ENCODE peak calls at places on chromosomes 13 and 19, in six cellular contexts. W is CD8-positive, alpha-beta memory T cell; G is kidney epithelial cell; I is mesendoderm; D is lower leg skin; F is colonic mucosa. M is an unnamed sample.

GRCh38 chr13:36718146-36718545 is 44.3 kb downstream of the SERTM1 start:
- DNase-seq in W (no peak), G (no peak), I (no peak), D (no peak), F (no peak), M (no peak)

GRCh38 chr13:59391696-59392095 is 772.0 kb downstream of the DIAPH3 start:
- DNase-seq in W (peak; percentile 68), G (no peak), I (peak; percentile 83), D (peak; percentile 42), F (peak; percentile 67), M (no peak)

GRCh38 chr19:9885077-9885552 is 50.0 kb downstream of the PIN1 start:
- DNase-seq in W (no peak), G (no peak), I (peak; percentile 40), D (peak; percentile 26), F (no peak), M (no peak)

GRCh38 chr19:7947939-7948338 is 4.5 kb upstream of the TIMM44 start:
- DNase-seq in W (no peak), G (no peak), I (no peak), D (no peak), F (no peak), M (no peak)

GRCh38 chr19:45306522-45307027 is 16.1 kb downstream of the CKM start:
- DNase-seq in W (no peak), G (no peak), I (peak; percentile 44), D (no peak), F (no peak), M (no peak)

GRCh38 chr19:29393915-29394460 is 131.8 kb upstream of the VSTM2B start:
- DNase-seq in W (no peak), G (no peak), I (peak; percentile 59), D (no peak), F (no peak), M (no peak)

GRCh38 chr19:28466107-28467045 is 746.6 kb downstream of the UQCRFS1 start:
- DNase-seq in W (peak; percentile 46), G (no peak), I (peak; percentile 61), D (no peak), F (peak; percentile 81), M (no peak)

GRCh38 chr19:10114651-10115391 is 3.3 kb downstream of the P2RY11 start:
- DNase-seq in W (no peak), G (no peak), I (peak; percentile 39), D (no peak), F (no peak), M (no peak)

GRCh38 chr19:32824136-32824835 is 45.3 kb downstream of the SLC7A9 start:
- DNase-seq in W (no peak), G (no peak), I (peak; percentile 30), D (no peak), F (no peak), M (no peak)

GRCh38 chr13:112442483-112443090 is 66.4 kb downstream of the SPACA7 start:
- DNase-seq in W (no peak), G (no peak), I (peak; percentile 16), D (no peak), F (peak; percentile 7), M (no peak)

GRCh38 chr13:39913928-39914327 is 258.5 kb downstream of the COG6 start:
- DNase-seq in W (no peak), G (no peak), I (no peak), D (peak; percentile 73), F (no peak), M (no peak)

GRCh38 chr13:74132768-74133656 is 1.2 kb downstream of the KLF12 start:
- DNase-seq in W (peak; percentile 65), G (no peak), I (peak; percentile 75), D (no peak), F (peak; percentile 44), M (no peak)

GRCh38 chr13:88932950-88933349 is 1261.8 kb downstream of the SLITRK5 start:
- DNase-seq in W (no peak), G (no peak), I (no peak), D (no peak), F (no peak), M (no peak)

GRCh38 chr13:99647593-99647980 is 146.3 kb downstream of the TM9SF2 start:
- DNase-seq in W (no peak), G (no peak), I (no peak), D (no peak), F (peak; percentile 1), M (no peak)

GRCh38 chr13:112983428-112984196 is 14.6 kb downstream of the MCF2L start:
- DNase-seq in W (no peak), G (no peak), I (no peak), D (no peak), F (peak; percentile 68), M (no peak)

GRCh38 chr13:44172411-44172810 is 201.2 kb upstream of the SERP2 start:
- DNase-seq in W (no peak), G (no peak), I (peak; percentile 31), D (no peak), F (no peak), M (no peak)

GRCh38 chr13:100176781-100177389 is 88.0 kb downstream of the PCCA start:
- DNase-seq in W (no peak), G (no peak), I (no peak), D (no peak), F (no peak), M (peak; percentile 56)

GRCh38 chr13:33205224-33205623 is 80.3 kb downstream of the STARD13 start:
- DNase-seq in W (no peak), G (no peak), I (no peak), D (no peak), F (no peak), M (no peak)

GRCh38 chr13:33206425-33206824 is 79.1 kb downstream of the STARD13 start:
- DNase-seq in W (no peak), G (no peak), I (no peak), D (no peak), F (no peak), M (no peak)

GRCh38 chr13:33206945-33207615 is 78.5 kb downstream of the STARD13 start:
- DNase-seq in W (no peak), G (no peak), I (no peak), D (no peak), F (no peak), M (no peak)

GRCh38 chr13:33204130-33204927 is 81.2 kb downstream of the STARD13 start:
- DNase-seq in W (no peak), G (no peak), I (no peak), D (peak; percentile 74), F (no peak), M (no peak)

DNA sequence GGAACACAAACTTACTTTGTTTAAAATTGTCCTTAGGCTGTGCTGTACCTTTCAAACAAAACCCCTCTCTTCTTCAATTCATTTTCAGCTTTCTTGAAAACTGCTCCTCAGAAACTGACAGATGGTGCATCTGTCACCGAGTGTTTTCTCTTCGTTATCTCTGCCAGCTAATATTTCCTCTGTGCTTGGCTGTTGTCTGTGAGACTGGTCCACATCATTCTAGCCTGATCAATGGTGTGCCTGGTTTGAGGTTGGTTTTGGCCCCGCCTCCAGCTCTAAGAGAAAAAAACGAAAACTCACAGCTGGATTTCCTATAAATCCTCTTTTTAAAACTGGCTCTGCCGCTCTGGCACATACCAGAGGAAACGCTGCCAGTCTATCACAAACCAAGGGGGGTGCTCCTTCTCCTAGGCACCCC is 79.7 kb downstream of the STARD13 start:
- DNase-seq in W (no peak), G (no peak), I (no peak), D (no peak), F (no peak), M (no peak)
- H3K4me3 ChIP-seq in W (no peak overlapping the region), G (no peak overlapping the region), I (no peak overlapping the region), D (no peak overlapping the region), F (no peak overlapping the region), M (no peak overlapping the region)

GRCh38 chr13:108435393-108436149 is 166.1 kb downstream of the TNFSF13B start:
- DNase-seq in W (no peak), G (no peak), I (no peak), D (no peak), F (no peak), M (no peak)

GRCh38 chr13:108437496-108437895 is 168.0 kb downstream of the TNFSF13B start:
- DNase-seq in W (no peak), G (no peak), I (no peak), D (no peak), F (no peak), M (no peak)

GRCh38 chr13:108428691-108429090 is 159.2 kb downstream of the TNFSF13B start:
- DNase-seq in W (no peak), G (no peak), I (no peak), D (no peak), F (no peak), M (no peak)

GRCh38 chr13:108433976-108434375 is 164.5 kb downstream of the TNFSF13B start:
- DNase-seq in W (no peak), G (no peak), I (no peak), D (no peak), F (no peak), M (no peak)
- H3K4me3 ChIP-seq in W (no peak overlapping the region), G (no peak overlapping the region), I (no peak overlapping the region), D (no peak overlapping the region), F (no peak overlapping the region), M (no peak overlapping the region)

DNA sequence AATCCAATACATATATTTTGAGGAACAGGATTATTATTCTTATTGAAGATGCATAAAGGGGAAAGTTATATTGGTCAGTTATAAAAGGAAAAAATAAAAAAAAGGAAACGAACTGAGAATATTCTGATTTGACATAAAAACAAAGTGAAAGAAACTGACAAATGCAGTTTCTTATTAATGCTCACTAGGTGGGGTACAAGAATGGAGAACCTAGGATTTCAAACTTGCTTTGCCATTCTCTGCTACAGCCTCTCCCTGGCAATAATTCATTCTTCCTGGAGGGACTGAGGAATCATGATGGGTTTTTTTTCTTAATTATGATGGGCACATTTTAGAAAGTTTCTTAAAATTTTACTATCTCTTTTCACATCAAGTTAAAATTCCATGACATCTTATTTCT is 154.9 kb downstream of the PCDH9 start:
- DNase-seq in W (no peak), G (no peak), I (no peak), D (no peak), F (no peak), M (no peak)
- H3K4me3 ChIP-seq in W (no peak overlapping the region), G (no peak overlapping the region), I (no peak overlapping the region), D (no peak overlapping the region), F (no peak overlapping the region), M (no peak overlapping the region)

DNA sequence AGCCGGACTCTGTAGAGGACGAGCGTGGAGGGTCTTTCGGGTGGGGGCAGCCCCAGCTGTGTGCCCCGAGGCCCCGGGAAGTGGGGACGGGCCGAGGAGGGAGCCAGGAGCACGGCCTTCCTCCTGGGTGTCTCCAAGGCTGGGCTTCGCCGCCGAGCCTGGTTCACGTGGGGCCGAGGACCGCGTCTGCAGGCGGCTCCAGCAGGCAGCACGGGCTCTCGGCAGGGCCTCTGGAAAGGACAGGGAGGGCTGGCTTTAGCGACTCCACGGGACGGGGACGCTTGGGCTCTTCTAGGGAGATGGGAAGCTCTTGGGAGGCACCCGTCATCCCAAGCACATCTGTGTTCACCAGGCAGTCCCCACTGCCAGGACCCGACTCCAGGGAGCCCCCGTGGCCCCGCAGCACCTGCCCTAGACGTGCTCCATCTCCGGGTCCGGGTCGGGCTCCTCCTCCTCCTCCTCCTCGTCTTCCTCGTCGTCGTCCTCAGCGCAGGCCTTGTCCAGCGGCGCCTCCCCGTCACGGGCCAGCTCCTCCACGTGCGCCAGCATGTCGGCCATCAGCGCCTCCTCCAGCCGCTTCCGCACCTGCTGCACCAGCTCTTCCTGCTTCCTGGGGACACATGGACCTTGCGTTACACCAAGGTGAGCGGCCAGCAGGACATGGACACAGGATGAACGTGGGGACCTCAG is 9.9 kb upstream of the MEX3D start:
- DNase-seq in W (no peak), G (no peak), I (no peak), D (no peak), F (no peak), M (no peak)
- H3K4me3 ChIP-seq in W (no peak overlapping the region), G (no peak overlapping the region), I (no peak overlapping the region), D (no peak overlapping the region), F (no peak overlapping the region), M (no peak overlapping the region)